ENCODE peak calls at places on chromosomes 1 and 21, in eight cellular contexts. D is osteocyte; M is neuronal stem cell; F is NCI-H345; Y is NCI-H460; A is T-helper 2 cell treated with Interferon-gamma antibody and Interleukin-4, amounts not matched to agents 5 μg/mL and 100 μg/mL, for 36 hours; E is HCEC 1CT; J is activated CD4-positive, alpha-beta T cell treated with anti-CD3 and anti-CD28 coated beads for 48 hours. L is an unnamed sample.

GRCh38 chr1:201573923-201574322 is 35.0 kb downstream of the NAV1 start:
- DNase-seq in D (no peak), Y (no peak), M (no peak), E (no peak), J (no peak), A (no peak), F (no peak), L (no peak)

GRCh38 chr1:206568256-206568655 is 44.0 kb downstream of the EIF2D start:
- DNase-seq in D (no peak), Y (no peak), E (no peak), A (no peak), M (no peak), F (no peak), J (no peak), L (no peak)

GRCh38 chr1:165954940-165955339 is 127.5 kb downstream of the UCK2 start:
- DNase-seq in Y (no peak), M (no peak), J (no peak), E (peak), D (peak), F (no peak), A (no peak), L (no peak)

GRCh38 chr1:217407426-217407825 is 223.5 kb downstream of the GPATCH2 start:
- DNase-seq in Y (no peak), F (no peak), J (no peak), A (no peak), M (no peak), D (no peak), E (no peak), L (no peak)

GRCh38 chr1:206065547-206066143 is 12.7 kb downstream of the RHEX start:
- DNase-seq in D (no peak), J (no peak), A (no peak), M (no peak), F (no peak), Y (no peak), E (no peak), L (no peak)

GRCh38 chr1:201430790-201431189 is 9.3 kb upstream of the TNNI1 start:
- DNase-seq in Y (no peak), A (no peak), M (no peak), E (no peak), D (no peak), J (no peak), F (no peak), L (no peak)

GRCh38 chr1:65846911-65847310 is 54.2 kb downstream of the PDE4B start:
- DNase-seq in J (no peak), A (no peak), M (no peak), F (no peak), D (no peak), E (peak), Y (no peak), L (no peak)

GRCh38 chr1:196609114-196609737 is 986 bp upstream of the KCNT2 start:
- DNase-seq in J (no peak), Y (no peak), M (no peak), D (no peak), A (no peak), E (no peak), F (no peak), L (no peak)

GRCh38 chr1:44084998-44085675 is 33.5 kb upstream of the KLF17 start:
- DNase-seq in Y (no peak), F (no peak), M (no peak), J (no peak), D (no peak), A (no peak), E (peak), L (no peak)

GRCh38 chr1:74681001-74681400 is 7.4 kb upstream of the ERICH3 start:
- DNase-seq in M (no peak), Y (no peak), J (no peak), D (no peak), F (peak), E (no peak), A (no peak), L (no peak)

GRCh38 chr21:31873696-31874599 is 1.1 kb downstream of the HUNK start:
- DNase-seq in Y (no peak), J (peak), A (peak), M (peak), F (peak), D (peak), E (no peak), L (peak)

GRCh38 chr1:109198043-109198695 is 15.5 kb upstream of the SARS1 start:
- DNase-seq in D (no peak), F (no peak), M (no peak), Y (peak), E (peak), A (no peak), J (no peak), L (no peak)

GRCh38 chr1:183699643-183700160 is 46.6 kb upstream of the APOBEC4 start:
- DNase-seq in Y (peak), M (no peak), E (peak), D (no peak), A (no peak), F (no peak), J (no peak), L (no peak)

GRCh38 chr1:115242543-115242942 is 95.5 kb downstream of the NGF start:
- DNase-seq in M (no peak), J (no peak), E (no peak), A (no peak), D (no peak), F (no peak), Y (no peak), L (no peak)

GRCh38 chr1:145908653-145909052 is 1.2 kb downstream of the ITGA10 start:
- DNase-seq in F (no peak), M (no peak), E (no peak), Y (no peak), J (no peak), A (no peak), D (no peak), L (no peak)

GRCh38 chr1:59354754-59355337 is 58.0 kb downstream of the FGGY start:
- DNase-seq in J (peak), F (no peak), M (no peak), A (peak), Y (no peak), E (no peak), D (no peak), L (no peak)

GRCh38 chr1:202998836-202999750 is 8.1 kb upstream of the TMEM183A start:
- DNase-seq in F (peak), Y (peak), A (peak), E (peak), M (peak), D (no peak), J (peak), L (no peak)

GRCh38 chr1:113835686-113836290 is 23.5 kb upstream of the RSBN1 start:
- DNase-seq in A (no peak), F (peak), J (no peak), Y (peak), D (no peak), E (peak), M (no peak), L (no peak)

GRCh38 chr1:87644500-87645245 is 316.0 kb downstream of the LMO4 start:
- DNase-seq in F (peak), M (no peak), D (no peak), E (no peak), A (no peak), J (no peak), Y (no peak), L (no peak)

GRCh38 chr1:17287377-17287776 is 20.6 kb upstream of the PADI4 start:
- DNase-seq in D (no peak), E (peak), J (no peak), F (no peak), A (no peak), M (no peak), Y (no peak), L (no peak)

GRCh38 chr1:103937763-103938357 is 188.2 kb downstream of the AMY1C start:
- DNase-seq in E (no peak), F (no peak), M (no peak), D (no peak), Y (no peak), J (no peak), A (no peak), L (no peak)

GRCh38 chr1:109776206-109776835 is 12.6 kb upstream of the EPS8L3 start:
- DNase-seq in A (no peak), F (no peak), J (no peak), Y (no peak), E (no peak), D (no peak), M (no peak), L (no peak)

GRCh38 chr21:26845066-26845749 is at the start of gene ADAMTS1:
- DNase-seq in D (peak), F (no peak), E (peak), M (peak), J (peak), A (no peak), Y (peak), L (peak)

GRCh38 chr1:34858901-34859441 is 578 bp downstream of the SMIM12 start:
- DNase-seq in Y (no peak), M (no peak), D (no peak), J (peak), A (peak), E (peak), F (no peak), L (no peak)

L was measured in ecto neural progenitor cell.